ENCODE peak calls at places on chromosome 5, in eight cellular contexts. U is stomach, K is fibroblast of lung, G is tibial nerve, L is H9, E is psoas muscle, O is thoracic aorta, Q is heart left ventricle. F is an unnamed sample.
A peak's percentile ranks its signal among the peaks of the same experiment; 100 is the strongest.

GRCh38 chr5:112918679-112919078 is 3.3 kb downstream of the REEP5 start:
- DNase-seq in U (no peak), K (peak; percentile 8), G (no peak), L (no peak), E (no peak), O (no peak), Q (no peak), F (no peak)

GRCh38 chr5:55601209-55601618 is 66.5 kb upstream of the PLPP1 start:
- DNase-seq in U (peak; percentile 72), K (peak; percentile 94), G (peak; percentile 79), L (no peak), E (peak; percentile 91), O (peak; percentile 79), Q (peak; percentile 83), F (peak; percentile 81)

GRCh38 chr5:59264641-59265245 is 628.8 kb downstream of the PDE4D start:
- DNase-seq in U (no peak), K (peak; percentile 14), G (no peak), L (no peak), E (no peak), O (no peak), Q (no peak), F (no peak)

GRCh38 chr5:146052780-146053179 is 52.6 kb downstream of the PLAC8L1 start:
- DNase-seq in U (no peak), K (no peak), G (no peak), L (no peak), E (no peak), O (no peak), Q (no peak), F (no peak)

GRCh38 chr5:151795426-151795825 is 23.7 kb downstream of the G3BP1 start:
- DNase-seq in U (no peak), K (no peak), G (no peak), L (no peak), E (no peak), O (no peak), Q (no peak), F (no peak)

GRCh38 chr5:92944903-92945629 is 636.0 kb downstream of the NR2F1-AS1 start:
- DNase-seq in U (no peak), K (peak; percentile 94), G (no peak), L (no peak), E (no peak), O (no peak), Q (no peak), F (no peak)

GRCh38 chr5:72106922-72107873 is at the start of gene MAP1B:
- DNase-seq in U (no peak), K (peak; percentile 82), G (peak; percentile 47), L (peak; percentile 97), E (peak; percentile 77), O (no peak), Q (peak; percentile 80), F (peak; percentile 22)

GRCh38 chr5:55600086-55600485 is 65.3 kb upstream of the PLPP1 start:
- DNase-seq in U (no peak), K (no peak), G (no peak), L (no peak), E (no peak), O (no peak), Q (no peak), F (no peak)

GRCh38 chr5:143837306-143837848 is 25.4 kb downstream of the HMHB1 start:
- DNase-seq in U (no peak), K (peak; percentile 55), G (no peak), L (no peak), E (no peak), O (no peak), Q (no peak), F (no peak)

DNA sequence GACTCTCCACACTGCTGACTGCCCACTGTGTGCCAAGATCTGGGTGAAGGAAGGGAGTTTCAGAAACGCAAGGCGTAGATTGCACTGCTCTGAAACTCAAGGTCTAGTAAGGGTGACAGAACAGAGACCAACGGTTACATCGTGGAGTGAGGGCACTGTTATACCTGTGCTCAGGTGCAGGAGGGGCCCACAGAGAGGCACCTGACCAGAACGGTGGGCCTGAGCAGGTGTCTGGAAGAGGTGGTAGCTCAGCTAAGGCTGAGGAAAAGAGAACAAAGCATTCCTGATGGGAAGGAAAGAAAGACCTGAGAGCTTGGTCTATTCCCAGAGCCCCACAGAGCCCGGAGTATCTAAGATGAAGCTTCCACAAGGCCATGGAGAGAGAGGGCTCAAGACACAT is 267.2 kb downstream of the MED10 start:
- DNase-seq in U (no peak), K (no peak), G (no peak), L (no peak), E (no peak), O (no peak), Q (no peak), F (no peak)
- H3K4me1 ChIP-seq in U (no peaks in the 10 kb centered on the region), K (no peaks in the 10 kb centered on the region), G (no peaks in the 10 kb centered on the region), L (no peaks in the 10 kb centered on the region), E (no peaks in the 10 kb centered on the region), O (no peaks in the 10 kb centered on the region), Q (no peaks in the 10 kb centered on the region), F (no peaks in the 10 kb centered on the region)

DNA sequence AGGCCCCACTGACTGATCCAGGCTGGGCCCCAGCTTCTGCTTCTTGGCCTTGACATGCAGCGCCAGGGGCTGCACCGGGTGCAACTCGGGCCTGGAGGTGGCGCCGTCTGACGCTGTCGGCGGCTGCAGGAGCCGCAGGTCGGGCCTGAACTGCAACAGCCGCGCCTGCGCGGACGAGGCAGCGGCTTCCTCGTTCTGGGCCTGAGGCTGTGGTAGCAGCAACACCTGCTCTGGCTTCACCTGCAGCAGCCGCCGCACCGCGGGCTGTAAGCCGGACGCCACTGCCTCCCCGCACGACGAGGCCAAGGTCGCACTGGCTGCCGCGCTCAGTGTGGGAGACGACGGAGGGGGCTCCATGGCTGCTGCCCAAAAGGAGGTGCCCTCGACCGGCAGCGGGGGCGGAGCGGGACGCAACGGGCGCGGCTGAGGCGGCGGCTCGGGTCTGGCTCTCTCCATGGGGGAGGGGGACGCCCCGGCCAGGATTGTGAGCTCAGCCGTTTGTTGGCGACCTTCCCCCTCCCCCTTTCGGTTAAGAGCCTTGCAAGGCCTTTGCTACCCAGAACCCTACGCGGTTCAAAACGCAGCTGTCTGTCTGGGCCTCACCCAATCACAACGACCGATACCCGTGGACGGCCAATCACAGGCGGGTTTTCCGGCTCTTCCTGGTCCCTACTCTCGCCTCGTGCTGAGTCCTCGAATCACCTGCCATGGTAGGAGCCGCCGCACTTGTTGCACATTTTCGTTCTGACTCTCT is 438 bp downstream of the SOX30 start:
- DNase-seq in U (peak; percentile 73), K (peak; percentile 65), G (no peak), L (peak; percentile 85), E (peak; percentile 74), O (no peak), Q (peak; percentile 87), F (peak; percentile 64)
- H3K27ac ChIP-seq in U (no peak overlapping the region), K (no peak overlapping the region), G (peak overlapping the region; percentile 29), L (no peak overlapping the region), E (no peak overlapping the region), O (no peak overlapping the region), Q (no peak overlapping the region), F (no peak overlapping the region)

DNA sequence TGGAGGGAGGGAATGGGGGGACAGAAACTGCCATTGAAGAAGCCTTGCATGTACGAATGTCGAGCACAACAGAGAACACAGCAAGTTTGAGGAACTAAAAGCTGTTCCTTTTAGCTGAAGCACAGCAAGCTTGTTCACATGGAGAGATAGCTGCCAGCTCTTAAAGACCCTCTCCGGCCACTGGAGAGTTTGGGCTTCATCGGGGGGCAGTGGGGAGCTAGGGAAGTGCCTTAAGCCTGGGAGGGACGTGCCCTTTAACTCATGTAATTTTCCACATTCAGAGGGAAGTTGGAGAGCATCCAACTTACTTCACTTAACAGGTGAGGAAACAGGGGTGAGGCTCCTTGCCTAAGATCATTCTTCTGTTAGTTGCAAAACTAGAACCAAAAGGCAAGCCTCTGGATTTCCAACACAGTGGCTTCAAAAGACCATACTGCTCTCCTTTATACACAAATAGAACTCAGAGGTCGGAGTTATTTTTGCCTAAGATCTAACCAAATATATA is 2.3 kb upstream of the CYFIP2 start:
- DNase-seq in U (no peak), K (no peak), G (no peak), L (no peak), E (no peak), O (no peak), Q (no peak), F (no peak)
- TF ChIP-seq CTCF in U (no peak), K (no peak), G (no peak), L (no peak), E (no peak), O (no peak), Q (no peak), F (no peak)

DNA sequence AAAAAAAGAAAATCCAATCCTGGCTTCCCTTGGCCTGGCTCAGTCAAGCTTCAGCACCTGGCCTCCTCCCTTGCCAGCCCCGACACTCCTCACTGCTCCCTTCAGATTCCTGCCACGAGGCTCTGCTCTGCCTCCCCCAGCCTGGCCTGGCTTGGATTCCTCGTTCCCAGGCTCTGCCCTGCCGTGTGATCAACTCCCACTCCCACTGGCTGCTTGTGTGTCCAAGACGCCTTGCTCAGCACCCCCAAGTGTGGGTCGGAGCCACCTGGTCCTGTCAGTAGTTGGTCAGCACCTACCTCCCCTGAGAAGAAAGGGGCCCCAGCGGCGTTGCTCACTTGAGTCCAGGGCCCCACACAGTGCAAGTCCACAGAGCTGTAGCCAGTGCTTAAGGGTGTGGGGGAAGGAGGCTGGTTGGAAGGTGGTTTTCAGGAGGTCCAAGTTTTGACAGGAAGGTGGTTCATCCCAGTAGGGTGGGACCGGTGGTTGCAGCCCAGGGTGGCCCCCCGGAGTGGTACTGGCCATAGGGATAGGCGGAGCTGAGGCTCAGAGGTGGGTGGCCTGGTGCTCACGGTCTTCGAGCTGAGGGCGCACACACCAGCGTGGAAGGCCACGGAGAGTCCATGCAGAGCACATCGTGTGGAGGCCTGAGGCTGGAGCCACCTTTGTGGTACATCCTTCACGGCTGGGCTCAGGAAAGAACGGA is 46.4 kb downstream of the JADE2 start:
- DNase-seq in U (no peak), K (no peak), G (no peak), L (no peak), E (no peak), O (no peak), Q (peak; percentile 29), F (no peak)
- H3K4me1 ChIP-seq in U (peaks cover 60% of the 10 kb centered on the region), K (peaks cover 21% of the 10 kb centered on the region), G (peaks cover 41% of the 10 kb centered on the region), L (no peaks in the 10 kb centered on the region), E (peaks cover 46% of the 10 kb centered on the region), O (peaks cover 45% of the 10 kb centered on the region), Q (peaks cover 49% of the 10 kb centered on the region), F (peaks cover 30% of the 10 kb centered on the region)

GRCh38 chr5:66958984-66959641 is 237.5 kb downstream of the CD180 start:
- DNase-seq in U (no peak), K (peak; percentile 90), G (peak; percentile 12), L (peak; percentile 36), E (peak; percentile 55), O (no peak), Q (no peak), F (peak; percentile 27)
- H3K27ac ChIP-seq in U (peak overlapping the region; percentile 69), K (peak overlapping the region; percentile 75), G (peak overlapping the region; percentile 44), L (no peak overlapping the region), E (peak overlapping the region; percentile 17), O (peak overlapping the region; percentile 44), Q (peak overlapping the region; percentile 65), F (no peak overlapping the region)

DNA sequence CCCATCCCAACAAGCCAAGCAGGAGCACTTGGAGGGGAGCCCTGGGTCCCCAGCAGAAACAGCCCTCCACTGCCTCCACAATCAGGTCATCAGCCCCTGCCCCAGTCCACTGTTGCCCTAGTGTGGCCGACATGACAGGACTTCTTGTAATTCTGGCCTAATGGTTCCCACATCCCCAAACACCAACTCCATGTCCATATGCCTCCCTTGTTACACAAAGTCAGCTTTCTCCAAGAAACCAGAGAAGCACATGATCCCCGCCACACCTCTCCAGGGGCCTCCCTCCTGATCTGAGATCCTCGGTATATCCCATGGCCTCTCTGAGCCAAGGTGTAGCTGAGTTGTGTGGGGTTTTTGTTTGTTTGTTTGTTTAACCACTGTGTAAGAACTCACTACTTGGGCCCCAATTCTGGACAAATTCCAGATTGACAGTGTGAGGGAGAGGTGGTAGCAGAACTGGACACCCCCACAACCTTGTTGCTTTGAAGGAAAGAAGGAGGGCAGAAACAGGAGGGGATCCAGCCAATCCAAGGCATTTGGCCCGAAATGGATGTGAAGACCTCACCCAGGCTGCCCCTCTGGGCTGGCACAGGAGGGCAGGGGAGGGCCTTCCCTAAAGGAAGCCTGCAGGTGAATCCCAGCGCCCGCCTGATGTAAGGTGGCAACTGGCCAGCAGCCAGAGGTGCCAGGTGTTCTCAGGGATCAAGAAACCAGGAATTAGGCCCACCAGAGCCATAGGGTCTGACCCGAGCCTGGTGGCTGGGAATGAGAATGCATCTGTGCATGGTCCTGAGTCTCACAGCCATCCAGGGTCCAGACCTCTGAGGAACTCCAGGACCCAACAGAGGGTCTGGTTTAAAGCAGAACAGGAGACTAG is 13.5 kb downstream of the IRF1 start:
- DNase-seq in U (no peak), K (no peak), G (no peak), L (no peak), E (no peak), O (no peak), Q (peak; percentile 51), F (peak; percentile 13)
- TF ChIP-seq CTCF in U (no peak), K (no peak), G (no peak), L (peak; percentile 37), E (no peak), O (no peak), Q (no peak), F (no peak)